ENCODE peak calls at places on chromosome 7, in five cellular contexts. D is IMR-90, C is left ventricle myocardium inferior, P is body of pancreas, X is lower lobe of right lung. V is an unnamed sample.

GRCh38 chr7:18637516-18637915 is 142.0 kb downstream of the HDAC9 start:
- DNase-seq in D (no peak), P (no peak), X (no peak), C (no peak), V (no peak)

GRCh38 chr7:66043681-66044497 is 31.7 kb upstream of the ASL start:
- DNase-seq in D (no peak), X (peak; percentile 81), P (peak; percentile 80), C (peak; percentile 51), V (peak; percentile 18)

GRCh38 chr7:128105228-128106022 is 74.2 kb upstream of the LRRC4 start:
- DNase-seq in P (no peak), D (no peak), C (no peak), X (peak; percentile 20), V (no peak)

GRCh38 chr7:33130184-33130583 is 820 bp downstream of the BBS9 start:
- DNase-seq in C (no peak), D (peak; percentile 8), X (no peak), P (no peak), V (no peak)

GRCh38 chr7:2523461-2523905 is 3.9 kb downstream of the LFNG start:
- DNase-seq in D (no peak), C (no peak), X (peak; percentile 77), P (peak; percentile 89), V (no peak)

GRCh38 chr7:75969182-75969581 is 25.2 kb downstream of the TMEM120A start:
- DNase-seq in P (no peak), D (no peak), C (no peak), X (no peak), V (no peak)

GRCh38 chr7:28128608-28129007 is 52.0 kb downstream of the JAZF1 start:
- DNase-seq in C (no peak), X (no peak), P (no peak), D (no peak), V (no peak)

GRCh38 chr7:142412551-142413193 is 154.8 kb upstream of the PRSS58 start:
- DNase-seq in P (no peak), D (peak; percentile 73), C (no peak), X (no peak), V (no peak)

GRCh38 chr7:24227603-24228359 is 56.2 kb upstream of the NPY start:
- DNase-seq in X (no peak), C (no peak), D (no peak), P (no peak), V (peak; percentile 38)

GRCh38 chr7:100572949-100573675 is 588 bp downstream of the SAP25 start:
- DNase-seq in D (no peak), C (no peak), P (no peak), X (no peak), V (no peak)

GRCh38 chr7:138460649-138461607 is 869 bp downstream of the TRIM24 start:
- DNase-seq in X (peak; percentile 75), C (peak; percentile 54), D (peak; percentile 33), P (peak; percentile 63), V (peak; percentile 85)

GRCh38 chr7:20928022-20928421 is 141.3 kb upstream of the SP8 start:
- DNase-seq in C (no peak), D (no peak), X (no peak), P (no peak), V (no peak)

GRCh38 chr7:30843741-30844482 is 67.7 kb upstream of the AQP1 start:
- DNase-seq in X (no peak), P (no peak), C (no peak), D (no peak), V (no peak)

GRCh38 chr7:11319491-11320274 is 346.0 kb downstream of the PHF14 start:
- DNase-seq in X (no peak), P (no peak), C (no peak), D (no peak), V (no peak)

GRCh38 chr7:92851732-92852131 is 15.4 kb upstream of the CDK6 start:
- DNase-seq in X (no peak), C (no peak), D (peak; percentile 31), P (no peak), V (no peak)

GRCh38 chr7:30285067-30285530 is 702 bp downstream of the ZNRF2 start:
- DNase-seq in P (peak; percentile 48), D (peak; percentile 8), X (peak; percentile 65), C (peak; percentile 40), V (no peak)

GRCh38 chr7:25579688-25580075 is 351.4 kb upstream of the NPVF start:
- DNase-seq in P (no peak), D (no peak), C (no peak), X (no peak), V (no peak)

GRCh38 chr7:74225400-74225799 is 15.6 kb downstream of the LAT2 start:
- DNase-seq in P (no peak), X (no peak), D (no peak), C (no peak), V (no peak)

DNA sequence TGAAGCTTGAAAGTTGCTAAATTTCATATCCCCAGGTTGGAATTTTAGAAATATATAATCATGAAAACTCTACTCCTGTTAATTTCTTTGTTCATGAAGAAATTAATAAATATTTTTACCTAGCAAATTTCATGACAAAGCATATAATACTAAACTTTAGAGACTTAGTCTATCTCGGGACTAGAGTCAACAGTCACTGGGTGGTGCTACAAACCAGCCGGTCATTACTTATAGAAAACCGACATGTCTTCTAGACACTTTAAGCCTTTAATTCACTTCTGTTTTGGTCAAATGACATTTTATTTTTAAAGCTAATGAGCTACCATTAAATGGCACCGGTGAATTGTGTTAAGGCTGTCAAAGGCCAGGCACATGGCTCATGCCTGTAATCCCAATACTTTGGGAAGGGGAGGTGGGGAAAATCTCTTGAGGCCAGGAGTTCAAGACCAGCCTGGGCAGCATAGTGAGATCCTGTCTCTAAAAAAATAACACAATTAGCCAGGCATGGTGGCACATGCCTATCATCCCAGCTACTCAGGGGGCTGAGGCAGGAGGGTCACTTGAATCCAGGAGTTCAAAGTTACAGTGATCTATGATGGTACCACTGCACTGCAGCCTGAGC is 270.1 kb downstream of the CACNA2D1 start:
- DNase-seq in P (no peak), C (no peak), X (no peak), D (no peak), V (no peak)
- TF ChIP-seq CTCF in P (no peak), C (no peak), X (no peak), D (no peak), V (no peak)

GRCh38 chr7:6256709-6257535 is 15.5 kb downstream of the CYTH3 start:
- DNase-seq in P (no peak), D (peak; percentile 67), X (peak; percentile 54), C (peak; percentile 73), V (peak; percentile 56)
- H3K4me3 ChIP-seq in P (no peak overlapping the region), D (no peak overlapping the region), X (no peak overlapping the region), C (no peak overlapping the region), V (peak overlapping the region; percentile 31)

DNA sequence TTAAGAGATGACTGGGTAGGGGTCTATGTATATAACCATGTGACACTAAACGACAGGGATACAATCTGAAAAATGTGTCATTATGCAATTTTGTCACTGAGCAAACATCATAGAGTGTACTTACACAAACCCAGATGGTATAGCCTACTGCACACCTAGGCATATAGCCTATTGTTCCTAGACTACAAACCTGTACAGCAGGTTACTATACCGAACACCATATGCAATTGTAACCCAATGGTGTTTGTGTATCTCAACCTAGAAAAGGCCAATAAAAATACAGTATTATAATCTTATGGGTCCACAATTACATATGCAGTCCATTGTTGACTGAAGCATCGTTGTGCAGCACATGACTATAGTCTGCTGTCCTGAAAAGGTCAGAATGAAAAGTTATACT is 22.9 kb downstream of the STRIP2 start:
- DNase-seq in P (no peak), C (no peak), D (no peak), X (no peak), V (no peak)
- H3K36me3 ChIP-seq in P (no peaks in the 10 kb centered on the region), C (peaks cover 46% of the 10 kb centered on the region), D (no peaks in the 10 kb centered on the region), X (no peaks in the 10 kb centered on the region), V (peaks cover 2% of the 10 kb centered on the region)

GRCh38 chr7:130293521-130293920 is 560 bp downstream of the CPA4 start:
- DNase-seq in X (no peak), D (no peak), C (no peak), P (no peak), V (no peak)

GRCh38 chr7:130289478-130289877 is 3.5 kb upstream of the CPA4 start:
- DNase-seq in C (no peak), P (no peak), X (no peak), D (no peak), V (no peak)

GRCh38 chr7:130290745-130291144 is 2.2 kb upstream of the CPA4 start:
- DNase-seq in X (no peak), P (peak; percentile 90), D (peak; percentile 77), C (no peak), V (no peak)

GRCh38 chr7:130294314-130294713 is 1.4 kb downstream of the CPA4 start:
- DNase-seq in X (no peak), C (no peak), D (peak; percentile 74), P (no peak), V (no peak)

GRCh38 chr7:130292682-130293257 is at the start of gene CPA4:
- DNase-seq in C (no peak), X (no peak), P (peak; percentile 52), D (peak; percentile 99), V (no peak)
- TF ChIP-seq CTCF in C (no peak), X (no peak), P (no peak), D (no peak), V (no peak)

DNA sequence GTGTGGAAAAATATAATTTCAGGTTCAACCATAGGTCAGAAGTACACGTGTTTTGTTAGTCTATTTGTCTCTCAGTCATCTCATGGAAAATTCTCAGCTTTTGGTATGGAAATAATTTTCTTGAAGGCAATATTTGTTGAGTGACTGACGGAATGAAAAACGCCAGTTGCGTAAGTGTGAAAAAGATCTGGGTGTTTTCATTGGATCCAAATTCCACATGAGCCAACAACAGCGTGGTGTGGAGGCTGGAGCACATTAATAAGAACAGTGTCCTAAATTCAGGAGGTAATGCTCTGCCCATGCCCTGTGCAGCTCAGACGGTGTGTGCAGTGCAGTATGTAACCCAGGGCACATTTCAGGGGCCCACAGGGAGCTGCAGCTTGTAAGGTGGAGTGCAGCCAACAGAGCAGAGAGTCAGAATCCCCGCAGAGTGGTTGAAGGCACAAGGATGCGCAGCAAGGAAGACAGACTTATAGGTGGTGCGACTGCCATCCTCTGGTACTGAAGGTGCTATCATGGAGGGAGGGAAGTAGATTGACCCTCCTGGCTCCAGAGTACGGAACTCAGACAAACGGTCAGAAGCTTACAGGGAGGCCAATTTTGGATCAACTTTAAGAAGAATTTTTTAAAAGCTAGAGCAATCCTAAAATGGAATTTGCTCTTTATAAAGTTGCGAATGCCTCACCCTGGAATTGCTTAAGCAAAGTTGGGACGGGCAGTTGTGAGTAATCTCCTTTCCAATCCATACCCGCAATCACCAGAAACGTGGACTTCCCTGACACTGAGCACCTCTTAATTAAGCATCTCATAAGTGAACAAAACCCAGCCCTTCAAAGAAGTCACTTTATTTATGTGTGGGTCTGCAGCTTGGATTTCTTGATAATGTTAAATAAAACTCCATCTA is 38.0 kb downstream of the EGFR start:
- DNase-seq in X (no peak), D (no peak), C (no peak), P (no peak), V (no peak)
- H3K4me3 ChIP-seq in X (no peak overlapping the region), D (no peak overlapping the region), C (no peak overlapping the region), P (no peak overlapping the region), V (no peak overlapping the region)

DNA sequence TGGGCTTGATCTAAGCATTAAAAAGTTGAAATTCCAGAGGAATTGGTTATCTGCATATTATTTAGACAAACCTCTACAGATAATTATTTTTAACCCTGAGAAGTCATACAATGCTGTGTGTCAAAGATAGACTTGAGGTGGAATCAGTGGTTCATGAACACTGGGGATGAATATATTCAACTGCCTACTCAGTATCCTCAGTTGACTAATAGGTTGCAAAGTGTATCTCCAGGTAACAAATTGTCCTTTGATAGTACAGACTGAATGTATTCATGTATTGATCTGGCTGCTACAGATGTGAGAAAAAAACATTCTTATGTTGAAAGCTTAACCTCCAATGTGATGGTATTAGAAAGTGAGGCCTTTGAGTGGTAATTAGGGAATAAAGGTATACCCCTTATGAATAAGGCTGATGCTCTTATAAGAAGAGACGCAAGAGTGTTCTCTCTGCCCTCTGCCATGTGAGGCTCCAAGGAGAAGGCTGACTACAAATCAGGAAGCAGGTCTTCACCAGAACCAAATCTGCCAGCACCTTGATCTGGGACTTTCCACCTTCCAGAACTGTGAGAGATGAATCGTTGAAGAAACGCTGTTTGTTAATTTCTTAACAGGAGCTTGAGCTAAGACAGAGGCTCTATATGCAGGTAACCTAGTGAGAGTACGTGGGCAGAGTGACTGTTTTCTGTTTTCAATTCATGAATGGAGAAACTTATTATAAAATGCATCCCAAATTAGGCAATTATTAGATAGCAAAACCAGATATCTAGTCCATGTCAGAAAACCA is 7.5 kb downstream of the MRPL32 start:
- DNase-seq in C (no peak), X (no peak), P (no peak), D (no peak), V (no peak)
- H3K36me3 ChIP-seq in C (peaks cover 51% of the 10 kb centered on the region), X (peaks cover 53% of the 10 kb centered on the region), P (peaks cover 13% of the 10 kb centered on the region), D (peaks cover 12% of the 10 kb centered on the region), V (peaks cover 4% of the 10 kb centered on the region)